ENCODE peak calls at places on chromosome 21, in five cellular contexts. C is progenitor cell of endocrine pancreas; Q is T-helper 1 cell; T is stimulated activated naive CD4-positive, alpha-beta T cell; M is Panc1. V is an unnamed sample.

GRCh38 chr21:32585042-32585710 is at the start of gene TCP10L:
- DNase-seq in T (no peak), C (no peak), Q (no peak), M (no peak), V (no peak)

GRCh38 chr21:43657355-43658093 is 1.8 kb downstream of the HSF2BP start:
- DNase-seq in M (no peak), C (no peak), Q (no peak), T (peak; percentile 13), V (no peak)

GRCh38 chr21:36047139-36047538 is 13.2 kb downstream of the SETD4 start:
- DNase-seq in Q (no peak), T (no peak), C (no peak), M (no peak), V (no peak)

GRCh38 chr21:37263827-37264226 is 3.3 kb downstream of the VPS26C start:
- DNase-seq in Q (no peak), T (no peak), M (no peak), C (no peak), V (no peak)

GRCh38 chr21:41651396-41651795 is 115.5 kb downstream of the RIPK4 start:
- DNase-seq in C (no peak), T (no peak), M (no peak), Q (no peak), V (no peak)

GRCh38 chr21:32131960-32132359 is 146.9 kb downstream of the MIS18A start:
- DNase-seq in M (no peak), C (no peak), T (no peak), Q (no peak), V (no peak)

GRCh38 chr21:42581676-42582371 is 68.2 kb downstream of the SLC37A1 start:
- DNase-seq in C (no peak), T (no peak), M (no peak), Q (no peak), V (no peak)

GRCh38 chr21:26977741-26978140 is 10.9 kb upstream of the ADAMTS5 start:
- DNase-seq in M (no peak), T (no peak), C (no peak), Q (no peak), V (no peak)

GRCh38 chr21:26199471-26199870 is 28.9 kb upstream of the APP start:
- DNase-seq in C (no peak), T (no peak), M (no peak), Q (no peak), V (no peak)

GRCh38 chr21:36705679-36706481 is 7.0 kb downstream of the SIM2 start:
- DNase-seq in Q (no peak), M (no peak), T (peak; percentile 10), C (no peak), V (no peak)

GRCh38 chr21:19328954-19329353 is 925.4 kb upstream of the TMPRSS15 start:
- DNase-seq in Q (no peak), M (no peak), C (no peak), T (no peak), V (no peak)

GRCh38 chr21:16775056-16775455 is 737.8 kb upstream of the CXADR start:
- DNase-seq in C (no peak), T (no peak), M (no peak), Q (no peak), V (no peak)

GRCh38 chr21:45630876-45631275 is 12.6 kb upstream of the PCBP3 start:
- DNase-seq in Q (no peak), M (no peak), T (no peak), C (no peak), V (no peak)

GRCh38 chr21:45157932-45158331 is 83.6 kb downstream of the ADARB1 start:
- DNase-seq in M (no peak), C (no peak), T (no peak), Q (no peak), V (no peak)

GRCh38 chr21:26169611-26170470 is 729 bp downstream of the APP start:
- DNase-seq in Q (peak; percentile 25), T (peak; percentile 62), C (peak; percentile 49), M (no peak), V (peak; percentile 4)

GRCh38 chr21:39444406-39445145 is 1.0 kb downstream of the LCA5L start:
- DNase-seq in C (no peak), T (no peak), Q (no peak), M (no peak), V (peak; percentile 7)

GRCh38 chr21:35367558-35367957 is 318.5 kb upstream of the RUNX1 start:
- DNase-seq in Q (no peak), T (no peak), C (no peak), M (no peak), V (no peak)

GRCh38 chr21:42314616-42315295 is 453 bp downstream of the TFF3 start:
- DNase-seq in Q (no peak), M (no peak), C (no peak), T (no peak), V (no peak)

GRCh38 chr21:43777953-43778352 is 1.8 kb upstream of the CSTB start:
- DNase-seq in M (no peak), C (no peak), T (no peak), Q (no peak), V (no peak)

GRCh38 chr21:45556645-45557601 is 14.7 kb upstream of the SLC19A1 start:
- DNase-seq in T (no peak), C (no peak), Q (no peak), M (no peak), V (no peak)

GRCh38 chr21:44054710-44055109 is 42.6 kb downstream of the TRAPPC10 start:
- DNase-seq in C (no peak), Q (no peak), T (no peak), M (no peak), V (no peak)

GRCh38 chr21:38843806-38844479 is 38.2 kb downstream of the ETS2 start:
- DNase-seq in C (no peak), M (no peak), Q (no peak), T (no peak), V (no peak)

GRCh38 chr21:36547464-36547863 is 67.5 kb upstream of the CLDN14 start:
- DNase-seq in Q (no peak), M (no peak), C (no peak), T (no peak), V (no peak)

GRCh38 chr21:32278068-32278467 is 781 bp downstream of the MIS18A start:
- DNase-seq in T (no peak), C (no peak), Q (no peak), M (no peak), V (peak; percentile 5)

GRCh38 chr21:43884012-43884860 is 19.2 kb downstream of the AGPAT3 start:
- DNase-seq in T (no peak), C (no peak), M (no peak), Q (no peak), V (no peak)

GRCh38 chr21:17947546-17947945 is 128.4 kb upstream of the C21orf91 start:
- DNase-seq in C (no peak), T (no peak), M (no peak), Q (no peak), V (no peak)

GRCh38 chr21:41766883-41767605 is at the start of gene RIPK4:
- DNase-seq in C (peak; percentile 84), Q (peak; percentile 54), T (peak; percentile 68), M (no peak), V (no peak)

GRCh38 chr21:42614391-42614790 is 39.0 kb upstream of the PDE9A start:
- DNase-seq in T (peak; percentile 69), C (no peak), Q (peak; percentile 31), M (no peak), V (no peak)

GRCh38 chr21:42839271-42840231 is 39.8 kb downstream of the WDR4 start:
- DNase-seq in Q (no peak), C (no peak), T (no peak), M (no peak), V (no peak)

GRCh38 chr21:44724926-44725325 is 13.6 kb upstream of the TSPEAR start:
- DNase-seq in M (no peak), T (no peak), Q (no peak), C (no peak), V (no peak)

GRCh38 chr21:38503588-38503987 is 5.3 kb upstream of the ERG start:
- DNase-seq in C (no peak), T (no peak), Q (no peak), M (no peak), V (no peak)